ENCODE peak calls at places on chromosomes 3 and 15, in nine cellular contexts. U, Y, P, A, S, M, N, K and R are unnamed samples.

GRCh38 chr3:46442591-46443530 is 21.8 kb downstream of the LTF start:
- DNase-seq in K (no peak), S (no peak), M (no peak), Y (no peak), P (no peak), N (no peak), U (peak), A (peak), R (peak)

GRCh38 chr3:48402907-48403306 is 27.0 kb downstream of the PLXNB1 start:
- DNase-seq in M (no peak), Y (no peak), N (no peak), P (no peak), S (no peak), A (peak), K (no peak), U (no peak), R (no peak)

GRCh38 chr15:77544162-77544561 is 88.5 kb downstream of the LINGO1 start:
- DNase-seq in N (no peak), Y (no peak), A (no peak), P (no peak), U (no peak), S (no peak), K (peak), M (no peak), R (no peak)

GRCh38 chr15:31438601-31439265 is 112.1 kb downstream of the KLF13 start:
- DNase-seq in N (no peak), M (no peak), U (no peak), A (no peak), Y (no peak), K (no peak), P (no peak), S (no peak), R (no peak)

GRCh38 chr3:25960776-25961175 is 170.9 kb downstream of the OXSM start:
- DNase-seq in P (no peak), M (no peak), N (no peak), A (no peak), K (no peak), U (no peak), S (no peak), Y (no peak), R (no peak)

GRCh38 chr15:29676961-29677402 is 145.3 kb downstream of the TJP1 start:
- DNase-seq in N (no peak), S (no peak), U (peak), Y (peak), P (no peak), A (no peak), K (peak), M (no peak), R (peak)

GRCh38 chr3:141570068-141570467 is 83.2 kb downstream of the RASA2 start:
- DNase-seq in S (no peak), U (no peak), N (no peak), M (no peak), P (no peak), Y (no peak), A (no peak), K (no peak), R (no peak)

GRCh38 chr3:194073926-194074325 is 62.0 kb upstream of the HES1 start:
- DNase-seq in K (no peak), N (no peak), Y (no peak), M (no peak), A (no peak), S (no peak), P (no peak), U (no peak), R (no peak)

GRCh38 chr3:166900866-166901577 is 479.1 kb downstream of the ZBBX start:
- DNase-seq in A (no peak), S (no peak), K (no peak), M (no peak), P (no peak), N (no peak), U (no peak), Y (no peak), R (no peak)

GRCh38 chr3:13492048-13492447 is 11.9 kb downstream of the HDAC11 start:
- DNase-seq in P (no peak), N (no peak), U (no peak), Y (no peak), S (no peak), M (no peak), K (peak), A (no peak), R (no peak)

GRCh38 chr3:67808906-67809305 is 154.5 kb upstream of the SUCLG2 start:
- DNase-seq in A (no peak), M (no peak), K (no peak), Y (no peak), S (no peak), N (no peak), P (no peak), U (no peak), R (no peak)

GRCh38 chr15:40436892-40437753 is 3.6 kb upstream of the BAHD1 start:
- DNase-seq in U (no peak), S (no peak), M (no peak), Y (no peak), P (no peak), N (no peak), A (no peak), K (peak), R (no peak)

GRCh38 chr3:32660634-32661033 is 24.4 kb upstream of the CNOT10 start:
- DNase-seq in K (no peak), S (no peak), N (no peak), A (no peak), P (no peak), U (no peak), M (no peak), Y (no peak), R (no peak)

GRCh38 chr3:87052499-87053260 is 61.7 kb upstream of the VGLL3 start:
- DNase-seq in U (no peak), S (peak), P (no peak), A (no peak), Y (no peak), N (no peak), M (no peak), K (no peak), R (no peak)

GRCh38 chr15:41115652-41116115 is 396 bp downstream of the INO80 start:
- DNase-seq in U (peak), N (no peak), M (peak), A (peak), P (peak), Y (peak), K (peak), S (no peak), R (no peak)

GRCh38 chr15:39789736-39790135 is 7.1 kb upstream of the FSIP1 start:
- DNase-seq in Y (no peak), S (no peak), K (no peak), A (no peak), U (peak), M (no peak), N (no peak), P (no peak), R (no peak)

GRCh38 chr3:33424606-33425453 is 15.4 kb downstream of the UBP1 start:
- DNase-seq in S (no peak), N (no peak), P (no peak), Y (no peak), A (no peak), M (no peak), U (no peak), K (no peak), R (no peak)

GRCh38 chr15:80979538-80980200 is 9.9 kb downstream of the MESD start:
- DNase-seq in P (no peak), K (no peak), Y (no peak), N (no peak), A (no peak), U (no peak), S (no peak), M (no peak), R (no peak)

GRCh38 chr15:84789762-84790161 is 27.4 kb upstream of the ALPK3 start:
- DNase-seq in P (no peak), S (no peak), U (no peak), A (no peak), M (no peak), N (no peak), K (no peak), Y (no peak), R (no peak)

GRCh38 chr3:170410428-170411029 is 8.1 kb upstream of the CLDN11 start:
- DNase-seq in P (no peak), M (no peak), U (peak), N (no peak), A (no peak), S (no peak), K (no peak), Y (no peak), R (no peak)
- TF ChIP-seq CTCF in P (peak), M (peak), U (peak), N (peak), A (peak), S (peak), K (peak), Y (peak), R (peak)

DNA sequence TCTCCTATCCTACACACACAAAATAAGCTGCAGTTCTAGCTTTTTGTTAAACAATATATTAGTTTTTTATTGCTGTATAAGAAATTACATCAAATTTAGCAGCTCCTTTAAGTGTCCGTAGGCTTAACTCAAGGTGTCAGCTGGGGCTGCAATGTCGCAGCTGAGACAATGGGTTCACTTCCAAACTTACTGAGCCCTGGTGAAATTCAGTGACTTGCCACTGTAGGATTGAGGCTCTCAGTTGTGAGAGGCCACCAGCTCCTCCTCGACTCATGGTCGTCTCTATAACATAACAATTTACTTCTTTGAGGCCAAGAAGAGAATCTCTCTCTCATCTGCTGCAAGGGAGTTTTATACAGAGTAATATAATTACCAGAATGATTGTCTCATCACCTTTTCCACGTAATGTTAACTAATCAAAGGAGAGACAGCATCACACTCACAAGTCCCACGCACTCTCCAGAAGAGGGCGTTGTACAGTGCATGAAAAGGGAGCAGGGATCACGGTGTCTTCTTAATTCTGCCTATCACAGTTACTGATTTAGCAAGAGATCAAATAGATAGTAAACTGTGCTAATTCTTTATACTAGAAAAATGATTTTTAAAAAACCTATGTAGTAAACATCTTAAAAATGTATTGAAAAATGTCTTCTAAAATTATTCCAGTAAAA is 735.6 kb upstream of the GBE1 start:
- DNase-seq in S (no peak), N (no peak), K (no peak), A (peak), U (peak), Y (peak), P (no peak), M (no peak), R (no peak)
- TF ChIP-seq CTCF in S (peak), N (no peak), K (peak), A (peak), U (no peak), Y (no peak), P (no peak), M (peak), R (peak)

GRCh38 chr3:113234688-113235260 is 23.4 kb downstream of the BOC start:
- DNase-seq in N (no peak), M (no peak), K (no peak), Y (no peak), A (no peak), P (no peak), S (no peak), U (peak), R (no peak)

GRCh38 chr3:113241292-113242033 is 30.1 kb downstream of the BOC start:
- DNase-seq in P (no peak), S (no peak), K (no peak), N (no peak), A (no peak), Y (peak), U (no peak), M (no peak), R (peak)

GRCh38 chr3:113242091-113242581 is 30.8 kb downstream of the BOC start:
- DNase-seq in M (no peak), Y (no peak), S (no peak), K (no peak), P (no peak), A (no peak), U (no peak), N (peak), R (no peak)

GRCh38 chr3:113240841-113241240 is 29.5 kb downstream of the BOC start:
- DNase-seq in S (no peak), K (no peak), N (no peak), Y (no peak), P (no peak), U (no peak), A (no peak), M (no peak), R (no peak)

GRCh38 chr3:113238503-113238902 is 27.1 kb downstream of the BOC start:
- DNase-seq in K (no peak), M (no peak), N (no peak), A (no peak), U (no peak), S (no peak), Y (no peak), P (no peak), R (no peak)
- TF ChIP-seq CTCF in K (no peak), M (no peak), N (no peak), A (no peak), U (no peak), S (no peak), Y (no peak), P (no peak), R (no peak)

GRCh38 chr3:43914269-43914668 is 223.5 kb downstream of the ABHD5 start:
- DNase-seq in Y (no peak), K (no peak), P (no peak), M (no peak), A (no peak), S (no peak), U (no peak), N (no peak), R (no peak)

GRCh38 chr3:43910750-43911149 is 220.0 kb downstream of the ABHD5 start:
- DNase-seq in U (no peak), K (no peak), A (no peak), N (no peak), P (no peak), M (no peak), Y (no peak), S (no peak), R (no peak)

GRCh38 chr3:43913036-43913435 is 222.3 kb downstream of the ABHD5 start:
- DNase-seq in S (no peak), N (no peak), Y (no peak), A (no peak), M (no peak), K (no peak), P (no peak), U (no peak), R (no peak)

GRCh38 chr3:43915546-43915945 is 224.8 kb downstream of the ABHD5 start:
- DNase-seq in U (peak), M (no peak), N (no peak), K (no peak), A (no peak), Y (no peak), S (no peak), P (no peak), R (no peak)

GRCh38 chr3:43913549-43913948 is 222.8 kb downstream of the ABHD5 start:
- DNase-seq in A (no peak), M (no peak), S (no peak), P (no peak), N (no peak), U (no peak), K (no peak), Y (no peak), R (no peak)
- TF ChIP-seq CTCF in A (no peak), M (no peak), S (no peak), P (no peak), N (no peak), U (no peak), K (no peak), Y (no peak), R (no peak)

GRCh38 chr3:128369881-128370642 is 96.6 kb downstream of the DNAJB8 start:
- DNase-seq in P (no peak), Y (no peak), U (no peak), N (no peak), M (no peak), K (no peak), A (no peak), S (no peak), R (no peak)
- TF ChIP-seq CTCF in P (no peak), Y (no peak), U (no peak), N (no peak), M (no peak), K (no peak), A (no peak), S (no peak), R (no peak)

GRCh38 chr3:158644345-158644908 is at the start of gene GFM1:
- DNase-seq in Y (peak), P (peak), M (peak), A (peak), U (peak), N (peak), K (peak), S (peak), R (peak)
- TF ChIP-seq CTCF in Y (peak), P (peak), M (peak), A (peak), U (peak), N (peak), K (peak), S (peak), R (peak)

GRCh38 chr3:8336456-8336855 is 165.2 kb upstream of the LMCD1 start:
- DNase-seq in U (no peak), P (no peak), K (no peak), Y (no peak), M (no peak), S (no peak), A (no peak), N (no peak), R (no peak)
- TF ChIP-seq CTCF in U (peak), P (peak), K (no peak), Y (peak), M (peak), S (peak), A (peak), N (peak), R (peak)